ENCODE peak calls at places on chromosomes 11 and 22, in six cellular contexts. One of them, this sample, is unnamed.

GRCh38 chr11:534592-535518 is 521 bp downstream of the HRAS start:
- DNase-seq in WTC11: peak
- DNase-seq in K562: peak
- DNase-seq in H1: peak
- DNase-seq in HepG2: no peak
- DNase-seq in GM12878: no peak
- DNase-seq in this sample: peak

GRCh38 chr11:131408011-131408640 is 37.7 kb downstream of the NTM start:
- DNase-seq in GM12878: no peak
- DNase-seq in WTC11: peak
- DNase-seq in HepG2: peak
- DNase-seq in H1: peak
- DNase-seq in K562: peak
- DNase-seq in this sample: peak

GRCh38 chr22:47201186-47201995 is 438.9 kb downstream of the TBC1D22A start:
- DNase-seq in WTC11: no peak
- DNase-seq in HepG2: no peak
- DNase-seq in K562: no peak
- DNase-seq in GM12878: no peak
- DNase-seq in H1: peak
- DNase-seq in this sample: no peak

GRCh38 chr11:20731676-20732075 is 62.3 kb downstream of the NELL1 start:
- DNase-seq in K562: no peak
- DNase-seq in WTC11: no peak
- DNase-seq in GM12878: no peak
- DNase-seq in H1: no peak
- DNase-seq in HepG2: no peak
- DNase-seq in this sample: no peak

GRCh38 chr11:2377511-2378443 is 667 bp downstream of the CD81 start:
- DNase-seq in WTC11: peak
- DNase-seq in H1: peak
- DNase-seq in K562: peak
- DNase-seq in HepG2: no peak
- DNase-seq in GM12878: no peak
- DNase-seq in this sample: peak

GRCh38 chr11:22684082-22684481 is 17.7 kb downstream of the GAS2 start:
- DNase-seq in K562: no peak
- DNase-seq in H1: no peak
- DNase-seq in HepG2: no peak
- DNase-seq in WTC11: no peak
- DNase-seq in GM12878: no peak
- DNase-seq in this sample: no peak

GRCh38 chr11:75350122-75350742 is 1.2 kb downstream of the ARRB1 start:
- DNase-seq in HepG2: no peak
- DNase-seq in H1: no peak
- DNase-seq in WTC11: no peak
- DNase-seq in GM12878: no peak
- DNase-seq in K562: no peak
- DNase-seq in this sample: no peak

GRCh38 chr22:30507670-30508069 is 2.2 kb upstream of the SEC14L4 start:
- DNase-seq in HepG2: no peak
- DNase-seq in K562: no peak
- DNase-seq in GM12878: no peak
- DNase-seq in WTC11: no peak
- DNase-seq in H1: no peak
- DNase-seq in this sample: no peak

GRCh38 chr22:47599753-47600152 is 837.3 kb downstream of the TBC1D22A start:
- DNase-seq in HepG2: no peak
- DNase-seq in K562: no peak
- DNase-seq in GM12878: no peak
- DNase-seq in H1: no peak
- DNase-seq in WTC11: no peak
- DNase-seq in this sample: no peak

GRCh38 chr11:36376315-36376887 is 80.3 kb downstream of the PRR5L start:
- DNase-seq in H1: no peak
- DNase-seq in GM12878: no peak
- DNase-seq in WTC11: peak
- DNase-seq in HepG2: no peak
- DNase-seq in K562: no peak
- DNase-seq in this sample: peak

GRCh38 chr22:48498526-48499331 is 1328.9 kb downstream of the BRD1 start:
- DNase-seq in K562: no peak
- DNase-seq in WTC11: no peak
- DNase-seq in HepG2: no peak
- DNase-seq in H1: no peak
- DNase-seq in GM12878: no peak
- DNase-seq in this sample: no peak

GRCh38 chr22:41525450-41526225 is 18.6 kb downstream of the POLR3H start:
- DNase-seq in H1: no peak
- DNase-seq in GM12878: no peak
- DNase-seq in K562: no peak
- DNase-seq in HepG2: no peak
- DNase-seq in WTC11: no peak
- DNase-seq in this sample: no peak

GRCh38 chr22:41526226-41526531 is 18.1 kb downstream of the POLR3H start:
- DNase-seq in WTC11: no peak
- DNase-seq in GM12878: no peak
- DNase-seq in H1: no peak
- DNase-seq in HepG2: no peak
- DNase-seq in K562: no peak
- DNase-seq in this sample: no peak

GRCh38 chr22:41523464-41524221 is 20.6 kb downstream of the POLR3H start:
- DNase-seq in WTC11: peak
- DNase-seq in GM12878: no peak
- DNase-seq in HepG2: no peak
- DNase-seq in H1: no peak
- DNase-seq in K562: peak
- DNase-seq in this sample: peak

GRCh38 chr22:41524283-41524682 is 20.0 kb downstream of the POLR3H start:
- DNase-seq in H1: no peak
- DNase-seq in K562: no peak
- DNase-seq in WTC11: no peak
- DNase-seq in GM12878: no peak
- DNase-seq in HepG2: no peak
- DNase-seq in this sample: no peak

GRCh38 chr22:41524809-41525449 is 19.3 kb downstream of the POLR3H start:
- DNase-seq in K562: no peak
- DNase-seq in H1: no peak
- DNase-seq in HepG2: no peak
- DNase-seq in WTC11: peak
- DNase-seq in GM12878: no peak
- DNase-seq in this sample: peak
- TF ChIP-seq CREB1 in K562: no peak
- TF ChIP-seq CREB1 in H1: no peak
- TF ChIP-seq CREB1 in HepG2: no peak
- TF ChIP-seq CREB1 in WTC11: no peak
- TF ChIP-seq CREB1 in GM12878: peak
- TF ChIP-seq CREB1 in this sample: no peak

GRCh38 chr11:42976636-42977217 is 335.1 kb upstream of the API5 start:
- DNase-seq in GM12878: no peak
- DNase-seq in WTC11: no peak
- DNase-seq in K562: no peak
- DNase-seq in H1: no peak
- DNase-seq in HepG2: no peak
- DNase-seq in this sample: no peak
- TF ChIP-seq CREB1 in GM12878: no peak
- TF ChIP-seq CREB1 in WTC11: no peak
- TF ChIP-seq CREB1 in K562: no peak
- TF ChIP-seq CREB1 in H1: no peak
- TF ChIP-seq CREB1 in HepG2: no peak
- TF ChIP-seq CREB1 in this sample: no peak

DNA sequence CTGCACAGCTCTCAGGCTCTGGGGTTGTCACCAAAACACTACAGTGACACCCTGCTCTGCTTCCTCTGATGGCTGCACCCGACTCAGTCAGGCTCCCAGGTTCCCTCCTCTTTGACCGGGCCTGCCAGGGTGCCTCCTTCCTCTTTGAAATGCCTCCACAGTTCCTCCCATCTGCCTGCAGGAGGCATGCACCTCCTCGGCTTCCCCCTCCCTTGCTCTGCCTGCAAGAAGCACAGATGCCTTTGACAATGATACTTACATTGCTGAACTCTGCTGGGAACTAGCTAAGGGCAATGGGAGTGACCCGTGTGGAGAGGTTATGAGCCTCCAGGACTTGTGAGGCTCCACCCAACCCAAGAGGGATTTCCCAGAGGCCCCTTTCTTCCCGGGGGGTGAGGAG is 674.1 kb downstream of the OPCML start:
- DNase-seq in H1: peak
- DNase-seq in WTC11: peak
- DNase-seq in K562: no peak
- DNase-seq in GM12878: no peak
- DNase-seq in HepG2: no peak
- DNase-seq in this sample: peak
- TF ChIP-seq CREB1 in H1: no peak
- TF ChIP-seq CREB1 in WTC11: no peak
- TF ChIP-seq CREB1 in K562: no peak
- TF ChIP-seq CREB1 in GM12878: no peak
- TF ChIP-seq CREB1 in HepG2: no peak
- TF ChIP-seq CREB1 in this sample: no peak

GRCh38 chr11:126172596-126173038 is 38.8 kb downstream of the RPUSD4 start:
- DNase-seq in WTC11: no peak
- DNase-seq in K562: no peak
- DNase-seq in HepG2: no peak
- DNase-seq in H1: no peak
- DNase-seq in GM12878: no peak
- DNase-seq in this sample: no peak
- TF ChIP-seq CREB1 in WTC11: no peak
- TF ChIP-seq CREB1 in K562: no peak
- TF ChIP-seq CREB1 in HepG2: no peak
- TF ChIP-seq CREB1 in H1: no peak
- TF ChIP-seq CREB1 in GM12878: no peak
- TF ChIP-seq CREB1 in this sample: no peak

GRCh38 chr11:48043998-48044512 is 63.7 kb downstream of the PTPRJ start:
- DNase-seq in GM12878: no peak
- DNase-seq in HepG2: no peak
- DNase-seq in H1: no peak
- DNase-seq in K562: no peak
- DNase-seq in WTC11: no peak
- DNase-seq in this sample: no peak

GRCh38 chr11:48037709-48038468 is 57.5 kb downstream of the PTPRJ start:
- DNase-seq in GM12878: no peak
- DNase-seq in K562: no peak
- DNase-seq in H1: no peak
- DNase-seq in HepG2: no peak
- DNase-seq in WTC11: no peak
- DNase-seq in this sample: no peak

GRCh38 chr11:48043111-48043997 is 63.0 kb downstream of the PTPRJ start:
- DNase-seq in HepG2: no peak
- DNase-seq in K562: no peak
- DNase-seq in GM12878: no peak
- DNase-seq in WTC11: no peak
- DNase-seq in H1: no peak
- DNase-seq in this sample: no peak

GRCh38 chr11:48041877-48042698 is 61.7 kb downstream of the PTPRJ start:
- DNase-seq in H1: no peak
- DNase-seq in GM12878: no peak
- DNase-seq in HepG2: peak
- DNase-seq in K562: no peak
- DNase-seq in WTC11: no peak
- DNase-seq in this sample: no peak

GRCh38 chr11:48040830-48041444 is 60.6 kb downstream of the PTPRJ start:
- DNase-seq in H1: no peak
- DNase-seq in HepG2: no peak
- DNase-seq in WTC11: no peak
- DNase-seq in K562: no peak
- DNase-seq in GM12878: no peak
- DNase-seq in this sample: no peak
- TF ChIP-seq CREB1 in H1: no peak
- TF ChIP-seq CREB1 in HepG2: no peak
- TF ChIP-seq CREB1 in WTC11: no peak
- TF ChIP-seq CREB1 in K562: no peak
- TF ChIP-seq CREB1 in GM12878: no peak
- TF ChIP-seq CREB1 in this sample: no peak

GRCh38 chr11:6356503-6356902 is 33.8 kb upstream of the SMPD1 start:
- DNase-seq in WTC11: no peak
- DNase-seq in GM12878: no peak
- DNase-seq in H1: no peak
- DNase-seq in K562: no peak
- DNase-seq in HepG2: no peak
- DNase-seq in this sample: no peak

GRCh38 chr11:6353367-6353987 is 33.2 kb upstream of the CAVIN3 start:
- DNase-seq in WTC11: peak
- DNase-seq in HepG2: peak
- DNase-seq in K562: peak
- DNase-seq in H1: peak
- DNase-seq in GM12878: peak
- DNase-seq in this sample: peak

GRCh38 chr11:6350070-6350469 is 29.8 kb upstream of the CAVIN3 start:
- DNase-seq in WTC11: no peak
- DNase-seq in HepG2: no peak
- DNase-seq in H1: no peak
- DNase-seq in K562: no peak
- DNase-seq in GM12878: no peak
- DNase-seq in this sample: no peak

GRCh38 chr11:6354651-6355485 is 34.6 kb upstream of the CAVIN3 start:
- DNase-seq in HepG2: peak
- DNase-seq in GM12878: no peak
- DNase-seq in H1: no peak
- DNase-seq in WTC11: no peak
- DNase-seq in K562: no peak
- DNase-seq in this sample: no peak

DNA sequence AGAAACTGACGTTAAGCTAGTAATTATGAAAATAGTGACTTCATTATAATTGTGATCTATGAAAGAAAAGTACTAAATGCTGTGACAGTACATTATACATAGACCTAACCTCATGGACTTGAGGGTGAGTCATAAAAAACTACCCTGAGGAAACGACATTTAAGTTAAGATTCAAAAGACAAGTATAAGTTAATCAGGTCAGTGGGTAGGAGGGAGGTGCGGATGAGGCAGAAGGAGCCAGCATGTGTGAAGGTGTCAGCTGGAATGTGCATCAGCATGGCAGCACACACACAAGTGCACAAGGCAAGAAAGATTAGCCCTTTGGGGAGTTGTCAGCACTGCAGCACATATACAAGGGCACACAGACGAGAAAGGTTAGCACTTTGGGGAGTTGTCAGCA is 31.5 kb upstream of the CAVIN3 start:
- DNase-seq in H1: no peak
- DNase-seq in HepG2: no peak
- DNase-seq in GM12878: no peak
- DNase-seq in WTC11: no peak
- DNase-seq in K562: no peak
- DNase-seq in this sample: no peak
- TF ChIP-seq CREB1 in H1: no peak
- TF ChIP-seq CREB1 in HepG2: no peak
- TF ChIP-seq CREB1 in GM12878: peak
- TF ChIP-seq CREB1 in WTC11: no peak
- TF ChIP-seq CREB1 in K562: no peak
- TF ChIP-seq CREB1 in this sample: no peak

GRCh38 chr11:9625158-9625557 is 38.7 kb upstream of the SWAP70 start:
- DNase-seq in GM12878: no peak
- DNase-seq in H1: no peak
- DNase-seq in HepG2: no peak
- DNase-seq in WTC11: no peak
- DNase-seq in K562: no peak
- DNase-seq in this sample: no peak
- TF ChIP-seq CREB1 in GM12878: no peak
- TF ChIP-seq CREB1 in H1: no peak
- TF ChIP-seq CREB1 in HepG2: no peak
- TF ChIP-seq CREB1 in WTC11: no peak
- TF ChIP-seq CREB1 in K562: no peak
- TF ChIP-seq CREB1 in this sample: no peak